ENCODE peak calls at places on chromosomes 13 and 19, in five cellular contexts. Q is BJ, M is transverse colon, N is NB4, X is spleen. B is an unnamed sample.
A peak's percentile ranks its signal among the peaks of the same experiment; 100 is the strongest.

GRCh38 chr13:97567510-97568243 is 133.7 kb downstream of the RAP2A start:
- DNase-seq in N (peak; percentile 24), M (peak; percentile 77), Q (no peak), X (no peak), B (no peak)

GRCh38 chr13:44403720-44404063 is 30.1 kb downstream of the SERP2 start:
- DNase-seq in N (no peak), X (no peak), M (no peak), Q (no peak), B (peak; percentile 62)

GRCh38 chr19:35240322-35240721 is 8.5 kb upstream of the LSR start:
- DNase-seq in N (no peak), Q (no peak), X (no peak), M (peak; percentile 11), B (no peak)

GRCh38 chr19:44306283-44306682 is 1.5 kb upstream of the ZNF235 start:
- DNase-seq in X (no peak), Q (no peak), N (no peak), M (no peak), B (no peak)

GRCh38 chr19:3440082-3440481 is 40.2 kb downstream of the SMIM24 start:
- DNase-seq in N (peak; percentile 63), Q (no peak), X (no peak), M (peak; percentile 69), B (peak; percentile 93)

GRCh38 chr19:8028951-8029491 is 23.5 kb upstream of the CCL25 start:
- DNase-seq in Q (no peak), X (no peak), M (no peak), N (no peak), B (peak; percentile 85)

GRCh38 chr13:31595568-31595967 is 143.8 kb upstream of the RXFP2 start:
- DNase-seq in M (no peak), Q (no peak), N (no peak), X (no peak), B (no peak)

GRCh38 chr13:42580644-42581043 is 6.7 kb downstream of the TNFSF11 start:
- DNase-seq in N (no peak), M (no peak), X (no peak), Q (no peak), B (no peak)

GRCh38 chr13:66264976-66265375 is 965.2 kb downstream of the PCDH9 start:
- DNase-seq in N (no peak), Q (no peak), X (no peak), M (no peak), B (no peak)

GRCh38 chr19:10961763-10962536 is 1.1 kb downstream of the SMARCA4 start:
- DNase-seq in M (no peak), Q (no peak), X (no peak), N (peak; percentile 46), B (no peak)

GRCh38 chr13:66665991-66666390 is 564.1 kb downstream of the PCDH9 start:
- DNase-seq in Q (peak; percentile 24), X (no peak), N (no peak), M (no peak), B (peak; percentile 2)

GRCh38 chr13:31282741-31283455 is 83.1 kb downstream of the B3GLCT start:
- DNase-seq in X (no peak), M (no peak), N (peak; percentile 14), Q (no peak), B (no peak)

GRCh38 chr13:51861728-51862300 is at the start of gene CCDC70:
- DNase-seq in N (peak; percentile 29), X (no peak), Q (no peak), M (no peak), B (no peak)

GRCh38 chr13:29140277-29140676 is 320.1 kb downstream of the MTUS2 start:
- DNase-seq in X (no peak), Q (peak; percentile 14), M (no peak), N (no peak), B (no peak)

GRCh38 chr13:49303533-49304252 is 56.0 kb downstream of the CDADC1 start:
- DNase-seq in M (no peak), Q (no peak), N (no peak), X (peak; percentile 85), B (no peak)

GRCh38 chr13:20769091-20769490 is 4.7 kb downstream of the EEF1AKMT1 start:
- DNase-seq in Q (no peak), X (no peak), N (no peak), M (no peak), B (no peak)

GRCh38 chr13:104318121-104318520 is 1251.9 kb upstream of the SLC10A2 start:
- DNase-seq in N (peak; percentile 16), X (no peak), Q (peak; percentile 8), M (no peak), B (no peak)

GRCh38 chr13:102487330-102487729 is 85.5 kb upstream of the FGF14 start:
- DNase-seq in M (no peak), X (no peak), N (no peak), Q (no peak), B (no peak)

GRCh38 chr13:101401196-101401595 is 15.1 kb downstream of the NALCN start:
- DNase-seq in Q (no peak), N (no peak), X (no peak), M (no peak), B (no peak)

GRCh38 chr19:33796164-33797100 is at the start of gene KCTD15:
- DNase-seq in N (peak; percentile 64), Q (no peak), X (no peak), M (peak; percentile 45), B (peak; percentile 88)

GRCh38 chr13:33367931-33368330 is 82.4 kb upstream of the STARD13 start:
- DNase-seq in M (no peak), N (peak; percentile 96), Q (no peak), X (no peak), B (no peak)

GRCh38 chr13:33367186-33367895 is 81.8 kb upstream of the STARD13 start:
- DNase-seq in X (no peak), Q (no peak), M (no peak), N (no peak), B (no peak)

GRCh38 chr13:33364192-33364591 is 78.6 kb upstream of the STARD13 start:
- DNase-seq in X (no peak), N (no peak), M (no peak), Q (no peak), B (no peak)

GRCh38 chr13:33366469-33367062 is 81.0 kb upstream of the STARD13 start:
- DNase-seq in M (no peak), N (no peak), X (no peak), Q (no peak), B (no peak)

DNA sequence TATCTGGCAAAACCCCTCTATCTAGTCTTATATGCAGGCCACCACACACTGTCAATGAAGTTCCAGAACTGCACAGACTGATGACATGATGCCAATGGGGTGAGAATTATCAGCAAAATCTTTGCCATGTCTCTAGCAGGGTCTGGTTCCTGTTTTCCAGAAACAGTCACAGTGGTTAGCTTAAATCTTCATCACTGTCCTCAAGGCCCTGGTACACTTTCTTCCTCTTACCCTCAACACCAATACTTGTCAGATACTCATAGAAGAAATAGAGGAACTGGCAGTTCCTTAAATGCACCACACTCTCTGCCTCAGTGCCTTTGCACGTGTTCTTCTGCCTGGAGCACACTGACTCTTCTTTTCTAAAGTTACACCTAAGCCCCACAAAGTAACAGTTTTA is 77.8 kb upstream of the STARD13 start:
- DNase-seq in Q (no peak), M (no peak), X (no peak), N (peak; percentile 83), B (no peak)
- H3K4me3 ChIP-seq in Q (no peak overlapping the region), M (no peak overlapping the region), X (no peak overlapping the region), N (no peak overlapping the region), B (no peak overlapping the region)

DNA sequence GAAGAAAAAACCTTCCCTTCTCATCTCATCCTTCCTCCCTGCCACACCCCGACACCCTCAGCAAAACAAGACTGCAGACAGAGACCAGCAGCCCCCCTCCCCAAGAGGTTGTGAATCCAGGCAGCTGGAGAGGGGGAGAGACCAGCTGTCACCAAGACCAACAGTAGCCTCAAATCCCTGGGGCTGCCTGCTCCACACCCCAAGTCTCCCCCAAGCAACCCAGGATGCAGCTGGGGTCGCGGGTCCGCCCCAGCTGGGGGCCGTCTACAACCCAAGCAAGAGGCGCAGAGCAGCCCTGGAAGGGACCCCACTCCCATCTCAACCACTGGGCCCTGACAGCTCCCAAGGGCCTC is 7.1 kb downstream of the KLF16 start:
- DNase-seq in Q (no peak), N (peak; percentile 64), X (no peak), M (no peak), B (peak; percentile 80)
- H3K4me3 ChIP-seq in Q (peak overlapping the region; percentile 48), N (peak overlapping the region; percentile 69), X (peak overlapping the region; percentile 43), M (peak overlapping the region; percentile 49), B (peak overlapping the region; percentile 59)

GRCh38 chr13:112712451-112712881 is 22.6 kb downstream of the ATP11A start:
- DNase-seq in X (peak; percentile 65), M (no peak), Q (no peak), N (no peak), B (no peak)

GRCh38 chr13:112714772-112715569 is 25.1 kb downstream of the ATP11A start:
- DNase-seq in Q (no peak), M (no peak), N (peak; percentile 34), X (peak; percentile 45), B (peak; percentile 74)

GRCh38 chr13:112715715-112716460 is 26.1 kb downstream of the ATP11A start:
- DNase-seq in X (peak; percentile 53), N (no peak), M (no peak), Q (no peak), B (peak; percentile 62)

GRCh38 chr13:112713517-112714253 is 23.8 kb downstream of the ATP11A start:
- DNase-seq in Q (no peak), M (no peak), N (no peak), X (peak; percentile 18), B (peak; percentile 60)

DNA sequence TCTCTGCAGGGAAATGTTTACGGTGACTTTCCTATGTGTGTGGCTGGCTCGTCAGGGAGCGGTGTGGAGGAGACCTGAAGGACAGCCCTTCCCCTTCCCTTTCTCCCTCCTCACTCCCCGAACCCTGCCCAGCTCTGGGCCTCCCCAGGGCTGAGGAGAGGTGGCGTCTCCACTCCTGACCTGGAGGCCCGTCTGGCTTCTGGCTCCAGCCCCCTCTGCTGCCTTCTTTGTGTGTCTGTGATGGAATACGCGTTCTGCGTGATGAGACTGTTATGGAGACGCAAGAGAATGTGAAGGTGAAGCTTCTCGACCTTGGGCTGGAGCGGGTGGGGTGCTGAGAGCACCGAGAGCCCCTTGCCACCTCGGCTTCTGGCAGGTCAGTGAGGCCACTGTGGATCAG is 24.5 kb downstream of the ATP11A start:
- DNase-seq in Q (no peak), M (no peak), X (peak; percentile 62), N (no peak), B (peak; percentile 51)
- H3K4me3 ChIP-seq in Q (no peak overlapping the region), M (no peak overlapping the region), X (no peak overlapping the region), N (no peak overlapping the region), B (no peak overlapping the region)

GRCh38 chr13:99866781-99867180 is 104.8 kb downstream of the ZIC5 start:
- DNase-seq in N (no peak), M (no peak), X (no peak), Q (no peak), B (no peak)

GRCh38 chr13:99862243-99862642 is 109.3 kb downstream of the ZIC5 start:
- DNase-seq in X (no peak), N (no peak), Q (no peak), M (no peak), B (no peak)

GRCh38 chr13:99863789-99864626 is 107.6 kb downstream of the ZIC5 start:
- DNase-seq in X (no peak), N (no peak), M (no peak), Q (no peak), B (no peak)

GRCh38 chr13:99865420-99865930 is 106.1 kb downstream of the ZIC5 start:
- DNase-seq in X (no peak), M (no peak), Q (no peak), N (no peak), B (no peak)

DNA sequence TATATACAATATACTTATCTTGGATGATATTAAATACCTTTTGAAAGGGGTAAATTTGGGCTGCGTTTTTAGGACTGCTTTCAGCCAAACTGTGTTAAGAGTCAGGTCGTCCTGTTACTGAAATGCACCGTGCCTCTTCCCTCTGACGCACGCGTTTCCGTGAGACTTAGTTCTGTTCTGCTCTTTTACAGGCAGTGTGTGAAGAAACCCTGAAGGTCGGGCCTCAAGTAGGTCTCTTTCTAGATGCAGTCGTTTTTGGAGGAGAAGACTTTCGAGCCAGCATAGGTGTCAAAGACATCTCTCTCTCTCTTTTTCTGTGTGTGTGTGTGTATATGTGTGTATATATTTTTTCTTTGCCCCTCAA is 107.0 kb downstream of the ZIC5 start:
- DNase-seq in N (no peak), X (no peak), Q (no peak), M (no peak), B (no peak)
- H3K4me3 ChIP-seq in N (no peak overlapping the region), X (no peak overlapping the region), Q (no peak overlapping the region), M (no peak overlapping the region), B (no peak overlapping the region)

B was measured in H7.